ENCODE peak calls at places on chromosomes 3 and 15, in four cellular contexts. L is skeletal muscle cell, F is colonic mucosa, E is body of pancreas. V is an unnamed sample.

GRCh38 chr15:35751421-35752133 is 205.6 kb upstream of the DPH6 start:
- DNase-seq in F (peak; percentile 80), L (no peak), E (peak; percentile 79), V (peak; percentile 67)

GRCh38 chr15:68820205-68820588 is 498 bp downstream of the ANP32A start:
- DNase-seq in E (peak; percentile 46), F (peak; percentile 48), L (no peak), V (peak; percentile 45)

GRCh38 chr15:76376029-76376428 is 39.5 kb downstream of the ISL2 start:
- DNase-seq in L (no peak), E (no peak), F (no peak), V (no peak)

GRCh38 chr3:105523496-105523895 is 156.8 kb downstream of the ALCAM start:
- DNase-seq in L (no peak), E (no peak), F (no peak), V (peak; percentile 6)

GRCh38 chr3:31918179-31919165 is 62.6 kb downstream of the OSBPL10 start:
- DNase-seq in L (no peak), F (no peak), E (no peak), V (peak; percentile 37)

GRCh38 chr3:176568189-176568588 is 629.1 kb downstream of the TBL1XR1 start:
- DNase-seq in F (no peak), E (no peak), L (no peak), V (no peak)

GRCh38 chr3:132433121-132433520 is 15.8 kb downstream of the DNAJC13 start:
- DNase-seq in F (no peak), L (no peak), E (no peak), V (no peak)

GRCh38 chr3:115187149-115187757 is 40.2 kb upstream of the ZBTB20 start:
- DNase-seq in F (no peak), L (no peak), E (no peak), V (no peak)

GRCh38 chr15:74130089-74130848 is at the start of gene ISLR2:
- DNase-seq in F (no peak), L (no peak), E (no peak), V (no peak)

GRCh38 chr15:52788099-52788986 is 1.8 kb downstream of the ONECUT1 start:
- DNase-seq in E (peak; percentile 44), L (no peak), F (no peak), V (no peak)

GRCh38 chr3:141913150-141913811 is 36.8 kb downstream of the ATP1B3 start:
- DNase-seq in F (peak; percentile 56), L (peak; percentile 23), E (peak; percentile 26), V (peak; percentile 74)

GRCh38 chr3:122100591-122101491 is 45.7 kb downstream of the CD86 start:
- DNase-seq in E (no peak), L (no peak), F (no peak), V (peak; percentile 22)

GRCh38 chr15:63339006-63339766 is 42.5 kb downstream of the CA12 start:
- DNase-seq in E (no peak), L (no peak), F (no peak), V (no peak)

GRCh38 chr3:138114431-138114918 is 933 bp downstream of the DZIP1L start:
- DNase-seq in F (no peak), L (no peak), E (no peak), V (no peak)

GRCh38 chr3:10939556-10939955 is 53.0 kb upstream of the SLC6A1 start:
- DNase-seq in L (no peak), E (no peak), F (no peak), V (no peak)

GRCh38 chr15:68939501-68939900 is 9.2 kb downstream of the SPESP1 start:
- DNase-seq in E (no peak), F (no peak), L (no peak), V (no peak)

GRCh38 chr3:74067296-74067695 is 442.6 kb upstream of the PDZRN3 start:
- DNase-seq in L (no peak), F (no peak), E (no peak), V (no peak)

GRCh38 chr3:8869613-8870012 is 93.7 kb downstream of the RAD18 start:
- DNase-seq in F (no peak), L (peak; percentile 93), E (no peak), V (peak; percentile 2)

GRCh38 chr15:33451385-33451784 is 140.6 kb downstream of the RYR3 start:
- DNase-seq in F (no peak), L (no peak), E (no peak), V (no peak)

GRCh38 chr3:151630035-151630434 is 103.7 kb upstream of the AADACL2 start:
- DNase-seq in E (no peak), F (no peak), L (no peak), V (no peak)

GRCh38 chr15:46815765-46816164 is 901.5 kb upstream of the SEMA6D start:
- DNase-seq in L (no peak), F (no peak), E (peak; percentile 15), V (no peak)

GRCh38 chr3:193844472-193844871 is 251.5 kb downstream of the OPA1 start:
- DNase-seq in E (no peak), L (no peak), F (no peak), V (no peak)

GRCh38 chr15:41487802-41488201 is 5.9 kb upstream of the ITPKA start:
- DNase-seq in L (no peak), E (no peak), F (no peak), V (no peak)

GRCh38 chr15:79881254-79881653 is 15.6 kb downstream of the MTHFS start:
- DNase-seq in F (no peak), E (no peak), L (no peak), V (no peak)

GRCh38 chr3:167656821-167657220 is 3.1 kb upstream of the WDR49 start:
- DNase-seq in F (no peak), E (no peak), L (no peak), V (peak; percentile 90)

GRCh38 chr3:55629432-55629831 is 142.3 kb upstream of the WNT5A start:
- DNase-seq in F (peak; percentile 92), E (peak; percentile 17), L (no peak), V (no peak)

GRCh38 chr3:170257145-170257544 is 34.9 kb downstream of the PRKCI start:
- DNase-seq in E (no peak), L (no peak), F (no peak), V (no peak)

GRCh38 chr15:68635142-68635541 is 56.3 kb downstream of the CORO2B start:
- DNase-seq in E (no peak), F (no peak), L (no peak), V (no peak)

GRCh38 chr15:80159811-80160569 is 7.2 kb downstream of the FAH start:
- DNase-seq in E (no peak), L (no peak), F (no peak), V (no peak)

DNA sequence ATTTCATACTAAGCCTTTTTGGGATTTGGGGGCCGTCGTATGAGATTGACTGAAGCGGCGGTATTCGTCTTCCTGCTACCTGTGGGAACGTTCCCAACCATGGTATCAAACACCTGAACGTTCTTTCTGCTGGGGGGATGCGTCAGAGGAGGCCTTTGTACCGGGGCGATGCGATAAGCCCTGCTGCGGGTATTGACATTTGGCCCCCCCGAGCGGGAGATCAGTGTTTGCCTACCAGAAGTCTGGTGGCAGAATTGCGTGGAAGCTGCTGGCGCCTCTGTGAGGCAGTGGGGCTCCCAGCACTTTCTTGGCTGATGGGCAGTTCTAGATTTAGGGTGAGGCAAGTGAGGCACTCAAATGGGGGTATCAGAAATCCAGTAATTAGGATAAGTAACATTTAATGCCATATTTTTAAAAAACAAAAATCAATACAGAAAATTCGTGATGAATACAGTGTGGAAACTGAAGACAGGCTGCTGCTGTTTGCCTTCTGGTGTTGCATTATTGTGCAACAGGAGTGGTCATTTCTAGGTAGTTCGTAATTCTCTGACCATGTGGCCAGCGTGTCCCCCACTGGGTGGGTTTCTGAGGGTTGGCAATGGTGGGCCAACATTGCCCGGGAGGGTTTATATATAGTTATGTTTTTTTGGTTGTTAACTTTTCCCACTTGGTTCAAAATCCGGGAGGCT is 12.7 kb downstream of the TRPM1 start:
- DNase-seq in F (no peak), L (no peak), E (no peak), V (peak; percentile 41)
- H3K4me3 ChIP-seq in F (no peak overlapping the region), L (no peak overlapping the region), E (no peak overlapping the region), V (no peak overlapping the region)

DNA sequence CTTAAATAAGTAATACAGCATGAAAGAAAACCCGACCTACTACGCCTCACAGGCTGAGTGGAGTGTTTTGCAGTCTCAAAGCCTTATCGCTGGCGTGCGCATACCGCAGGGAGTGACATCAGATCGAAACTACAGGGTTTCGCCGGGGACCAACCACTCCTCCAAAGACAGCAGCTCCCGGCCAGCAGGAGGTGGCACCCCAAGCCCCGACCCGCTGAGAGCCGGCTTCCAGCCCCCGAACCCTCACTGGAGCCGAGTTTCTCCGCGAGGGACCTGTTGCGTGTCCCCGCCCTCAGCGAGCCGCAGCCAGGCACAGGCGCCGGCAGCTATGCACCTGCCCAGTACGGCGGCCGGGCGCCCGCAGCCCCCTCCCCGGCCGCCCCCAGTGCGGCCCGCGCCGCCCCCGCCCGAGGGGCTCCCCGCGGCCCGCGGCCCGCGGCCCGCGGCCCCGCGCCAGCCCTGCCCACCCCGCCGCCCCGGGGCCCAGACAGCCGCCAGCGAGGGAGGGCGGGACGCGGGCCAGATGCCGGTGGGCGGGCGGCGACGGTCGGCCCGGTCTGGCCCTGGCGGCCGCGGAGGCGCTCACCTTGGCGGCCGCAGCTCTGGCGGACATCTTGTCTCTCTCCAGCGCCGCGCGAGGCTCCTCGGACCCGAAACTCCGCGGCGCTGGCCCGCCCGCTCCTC is 710 bp downstream of the TJP1 start:
- DNase-seq in F (peak; percentile 80), E (peak; percentile 88), L (no peak), V (peak; percentile 89)
- H3K4me3 ChIP-seq in F (peak overlapping the region; percentile 65), E (peak overlapping the region; percentile 48), L (peak overlapping the region; percentile 67), V (peak overlapping the region; percentile 94)

DNA sequence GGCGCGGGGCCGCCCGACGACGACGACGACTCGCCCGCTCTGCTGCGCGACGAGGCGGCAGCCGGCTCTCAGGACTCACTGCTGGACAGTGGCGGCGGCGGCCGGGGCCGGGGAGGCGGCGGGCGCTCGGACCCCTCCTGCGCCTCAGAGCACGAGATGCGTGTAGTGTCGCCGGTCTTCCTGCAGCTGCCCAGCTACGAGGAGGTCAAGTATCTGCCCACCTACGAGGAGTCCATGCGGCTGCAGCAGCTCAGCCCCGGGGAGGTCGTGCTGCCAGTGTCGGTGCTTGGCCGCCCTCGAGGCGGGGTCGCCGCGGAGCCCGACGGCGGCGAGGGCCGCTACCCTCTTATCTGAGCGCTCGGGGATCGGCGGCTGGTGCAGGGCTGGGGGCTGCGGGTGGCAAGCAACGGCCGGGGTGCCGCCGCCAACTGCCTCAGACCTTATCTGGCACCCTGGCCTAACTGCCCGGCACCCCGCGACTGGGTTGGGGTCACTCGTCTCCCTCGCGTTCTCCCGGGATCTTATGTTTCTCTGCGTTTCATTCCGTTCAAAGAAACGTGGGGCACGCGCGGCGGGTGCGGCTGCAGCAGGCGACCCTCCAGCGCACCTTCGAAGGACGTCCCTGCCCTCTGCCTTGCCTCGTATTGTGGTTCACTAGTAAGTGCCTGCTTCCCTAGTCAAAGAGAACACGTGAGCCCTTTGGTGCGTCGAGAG is 961 bp downstream of the C3orf80 start:
- DNase-seq in L (no peak), E (peak; percentile 16), F (no peak), V (no peak)
- H3K4me3 ChIP-seq in L (peak overlapping the region; percentile 49), E (peak overlapping the region; percentile 1), F (peak overlapping the region; percentile 64), V (peak overlapping the region; percentile 31)

GRCh38 chr3:153159771-153160397 is 2.1 kb upstream of the RAP2B start:
- DNase-seq in F (no peak), E (no peak), L (no peak), V (peak; percentile 53)
- H3K4me3 ChIP-seq in F (peak overlapping the region; percentile 84), E (no peak overlapping the region), L (peak overlapping the region; percentile 78), V (peak overlapping the region; percentile 74)

GRCh38 chr3:149963485-149963884 is 7.2 kb downstream of the PFN2 start:
- DNase-seq in F (no peak), L (no peak), E (no peak), V (no peak)

GRCh38 chr3:149957352-149958140 is 13.1 kb downstream of the PFN2 start:
- DNase-seq in L (no peak), F (no peak), E (no peak), V (peak; percentile 78)

GRCh38 chr3:149955449-149955848 is 15.2 kb downstream of the PFN2 start:
- DNase-seq in F (no peak), E (no peak), L (no peak), V (no peak)

GRCh38 chr3:149958171-149958796 is 12.4 kb downstream of the PFN2 start:
- DNase-seq in L (no peak), F (no peak), E (no peak), V (peak; percentile 66)

GRCh38 chr3:149959443-149959842 is 11.3 kb downstream of the PFN2 start:
- DNase-seq in E (no peak), F (no peak), L (no peak), V (no peak)
- H3K4me3 ChIP-seq in E (no peak overlapping the region), F (no peak overlapping the region), L (no peak overlapping the region), V (no peak overlapping the region)

V was measured in small intestine.